ENCODE peak calls at places on chromosome 19, in six cellular contexts. H is brain microvascular endothelial cell; D is BJ; I is stimulated activated CD4-positive, alpha-beta T cell treated with anti-CD3 and anti-CD28 coated beads, Interleukin-2, amount 100 ng/mL, for 48 hours; N is iris pigment epithelial cell; U is cardiac muscle cell. B is an unnamed sample.

GRCh38 chr19:16366433-16367268 is 42.0 kb downstream of the KLF2 start:
- DNase-seq in U (no peak), D (no peak), I (no peak), N (no peak), H (no peak), B (no peak)

GRCh38 chr19:7831452-7831851 is 1.4 kb downstream of the EVI5L start:
- DNase-seq in H (no peak), U (peak), D (no peak), N (peak), I (no peak), B (no peak)

GRCh38 chr19:47762615-47763308 is 15.7 kb upstream of the SELENOW start:
- DNase-seq in N (no peak), H (no peak), U (peak), D (no peak), I (no peak), B (no peak)

GRCh38 chr19:4474504-4475136 is 2.5 kb downstream of the HDGFL2 start:
- DNase-seq in I (no peak), N (peak), U (peak), H (peak), D (peak), B (peak)

GRCh38 chr19:29724102-29724641 is 9.1 kb upstream of the C19orf12 start:
- DNase-seq in I (no peak), D (no peak), N (peak), U (peak), H (no peak), B (peak)

GRCh38 chr19:45558399-45558878 is 26.2 kb downstream of the OPA3 start:
- DNase-seq in D (no peak), I (peak), U (peak), N (peak), H (peak), B (peak)

GRCh38 chr19:1855040-1855827 is 7.0 kb upstream of the REXO1 start:
- DNase-seq in U (peak), N (peak), D (peak), H (peak), I (peak), B (peak)

GRCh38 chr19:7622933-7623685 is 6.2 kb downstream of the XAB2 start:
- DNase-seq in I (no peak), H (no peak), N (no peak), D (no peak), U (no peak), B (no peak)

GRCh38 chr19:12668937-12669271 is 2.3 kb downstream of the WDR83 start:
- DNase-seq in U (peak), I (peak), H (peak), N (peak), D (peak), B (peak)

GRCh38 chr19:3950871-3951861 is 18.3 kb downstream of the NMRK2 start:
- DNase-seq in U (no peak), N (no peak), H (no peak), I (no peak), D (no peak), B (no peak)

GRCh38 chr19:35882074-35882832 is 13.9 kb downstream of the APLP1 start:
- DNase-seq in H (peak), N (peak), I (no peak), D (no peak), U (peak), B (peak)

GRCh38 chr19:43605875-43606568 is 5.9 kb upstream of the SRRM5 start:
- DNase-seq in D (no peak), U (no peak), H (no peak), I (no peak), N (no peak), B (no peak)

GRCh38 chr19:11041194-11041593 is 48.1 kb upstream of the LDLR start:
- DNase-seq in I (no peak), N (no peak), D (no peak), U (no peak), H (no peak), B (no peak)

GRCh38 chr19:7868671-7869452 is 5.3 kb downstream of the PRR36 start:
- DNase-seq in N (peak), D (no peak), U (peak), H (no peak), I (peak), B (peak)

GRCh38 chr19:5407356-5407755 is 47.9 kb upstream of the ZNRF4 start:
- DNase-seq in D (no peak), N (peak), I (no peak), H (peak), U (peak), B (no peak)

GRCh38 chr19:5773276-5773675 is 11.3 kb downstream of the PRR22 start:
- DNase-seq in U (no peak), N (no peak), D (no peak), H (no peak), I (no peak), B (no peak)

GRCh38 chr19:34480491-34480890 is 1.1 kb upstream of the WTIP start:
- DNase-seq in H (no peak), I (no peak), D (no peak), U (no peak), N (no peak), B (no peak)